ENCODE peak calls at places on chromosomes 3 and 15, in four cellular contexts. One of them, this sample, is unnamed.
A peak's percentile ranks its signal among the peaks of the same experiment; 100 is the strongest.

GRCh38 chr3:28777806-28778475 is 429.3 kb upstream of the AZI2 start:
- DNase-seq in IMR-90: no peak
- DNase-seq in neural crest cell: no peak
- DNase-seq in endothelial cell: no peak
- DNase-seq in this sample: no peak

GRCh38 chr3:143820466-143821221 is 27.6 kb downstream of the SLC9A9 start:
- DNase-seq in endothelial cell: no peak
- DNase-seq in neural crest cell: no peak
- DNase-seq in IMR-90: no peak
- DNase-seq in this sample: no peak

GRCh38 chr3:31009881-31010280 is 115.4 kb upstream of the GADL1 start:
- DNase-seq in neural crest cell: no peak
- DNase-seq in IMR-90: no peak
- DNase-seq in endothelial cell: no peak
- DNase-seq in this sample: no peak

GRCh38 chr15:49435201-49435600 is 12.2 kb downstream of the FGF7 start:
- DNase-seq in IMR-90: peak; percentile 80
- DNase-seq in endothelial cell: no peak
- DNase-seq in neural crest cell: no peak
- DNase-seq in this sample: no peak

GRCh38 chr15:99644913-99645549 is 79.2 kb downstream of the MEF2A start:
- DNase-seq in IMR-90: no peak
- DNase-seq in endothelial cell: no peak
- DNase-seq in neural crest cell: no peak
- DNase-seq in this sample: no peak

GRCh38 chr3:42680806-42681205 is 4.5 kb upstream of the KLHL40 start:
- DNase-seq in endothelial cell: no peak
- DNase-seq in IMR-90: peak; percentile 40
- DNase-seq in neural crest cell: no peak
- DNase-seq in this sample: no peak

GRCh38 chr15:83278191-83278590 is 6.3 kb downstream of the BNC1 start:
- DNase-seq in endothelial cell: no peak
- DNase-seq in IMR-90: no peak
- DNase-seq in neural crest cell: no peak
- DNase-seq in this sample: no peak

GRCh38 chr3:126126292-126126691 is 42.4 kb upstream of the SLC41A3 start:
- DNase-seq in endothelial cell: no peak
- DNase-seq in IMR-90: no peak
- DNase-seq in neural crest cell: no peak
- DNase-seq in this sample: no peak

GRCh38 chr3:39124876-39125836 is 17.7 kb downstream of the TTC21A start:
- DNase-seq in endothelial cell: no peak
- DNase-seq in neural crest cell: no peak
- DNase-seq in IMR-90: peak; percentile 57
- DNase-seq in this sample: no peak

GRCh38 chr3:111326144-111326995 is 215.6 kb upstream of the CD96 start:
- DNase-seq in IMR-90: peak; percentile 61
- DNase-seq in neural crest cell: no peak
- DNase-seq in endothelial cell: no peak
- DNase-seq in this sample: no peak

GRCh38 chr15:44101944-44102343 is 93.1 kb downstream of the FRMD5 start:
- DNase-seq in IMR-90: peak; percentile 52
- DNase-seq in neural crest cell: no peak
- DNase-seq in endothelial cell: no peak
- DNase-seq in this sample: no peak

GRCh38 chr15:82692171-82692570 is 17.5 kb downstream of the AP3B2 start:
- DNase-seq in neural crest cell: no peak
- DNase-seq in endothelial cell: no peak
- DNase-seq in IMR-90: no peak
- DNase-seq in this sample: no peak

GRCh38 chr15:101382544-101382943 is 87.5 kb upstream of the SNRPA1 start:
- DNase-seq in neural crest cell: no peak
- DNase-seq in IMR-90: no peak
- DNase-seq in endothelial cell: no peak
- DNase-seq in this sample: no peak

This sample was measured in progenitor cell of endocrine pancreas.